ENCODE peak calls at places on chromosome 22, in four cellular contexts. A is endodermal cell, X is brain microvascular endothelial cell, H is AG09309. M is an unnamed sample.

GRCh38 chr22:30312053-30312452 is 14.7 kb downstream of the TBC1D10A start:
- DNase-seq in A (no peak), X (peak), H (no peak), M (no peak)

GRCh38 chr22:46280063-46280817 is 12.4 kb downstream of the TTC38 start:
- DNase-seq in A (no peak), H (no peak), X (no peak), M (peak)

GRCh38 chr22:40410731-40411505 is 40.5 kb downstream of the SGSM3 start:
- DNase-seq in X (no peak), H (no peak), A (no peak), M (peak)

GRCh38 chr22:46108564-46109473 is 41.5 kb upstream of the PPARA start:
- DNase-seq in A (peak), H (no peak), X (no peak), M (peak)

GRCh38 chr22:45896961-45897538 is 79.9 kb downstream of the WNT7B start:
- DNase-seq in H (no peak), A (no peak), X (no peak), M (no peak)

GRCh38 chr22:26894766-26895485 is 237.5 kb downstream of the MIAT start:
- DNase-seq in A (no peak), X (peak), H (peak), M (no peak)

GRCh38 chr22:27088026-27088425 is 430.6 kb downstream of the MIAT start:
- DNase-seq in X (peak), A (no peak), H (no peak), M (no peak)

GRCh38 chr22:38973289-38974169 is 8.6 kb upstream of the APOBEC3B start:
- DNase-seq in H (no peak), A (peak), X (no peak), M (peak)

GRCh38 chr22:39959640-39960447 is at the start of gene TMA7B:
- DNase-seq in X (peak), A (peak), H (no peak), M (peak)

GRCh38 chr22:26210390-26210789 is 41.1 kb downstream of the SEZ6L start:
- DNase-seq in H (no peak), X (no peak), A (no peak), M (no peak)

GRCh38 chr22:32037236-32037635 is 5.8 kb upstream of the SLC5A1 start:
- DNase-seq in H (no peak), A (no peak), X (no peak), M (no peak)

GRCh38 chr22:47624277-47625012 is 862.0 kb downstream of the TBC1D22A start:
- DNase-seq in A (peak), X (no peak), H (no peak), M (no peak)

GRCh38 chr22:28793976-28794584 is 6.3 kb downstream of the XBP1 start:
- DNase-seq in X (no peak), H (no peak), A (no peak), M (no peak)

GRCh38 chr22:19022755-19023154 is 86.7 kb upstream of the PRODH start:
- DNase-seq in H (no peak), X (no peak), A (no peak), M (peak)

GRCh38 chr22:36465232-36466021 is 16.0 kb downstream of the TXN2 start:
- DNase-seq in X (peak), H (no peak), A (no peak), M (peak)

GRCh38 chr22:45112136-45112879 is 51.4 kb upstream of the NUP50 start:
- DNase-seq in H (no peak), A (no peak), X (peak), M (no peak)

GRCh38 chr22:28909375-28909774 is 26.0 kb downstream of the ZNRF3 start:
- DNase-seq in A (no peak), H (no peak), X (peak), M (no peak)

GRCh38 chr22:32868928-32869327 is 67.4 kb downstream of the TIMP3 start:
- DNase-seq in A (no peak), X (no peak), H (no peak), M (no peak)

GRCh38 chr22:45096256-45096907 is 67.3 kb upstream of the NUP50 start:
- DNase-seq in X (peak), A (peak), H (no peak), M (peak)

GRCh38 chr22:27212617-27213177 is 555.3 kb downstream of the MIAT start:
- DNase-seq in X (peak), A (no peak), H (peak), M (no peak)

GRCh38 chr22:42680648-42681047 is 31.5 kb upstream of the CYB5R3 start:
- DNase-seq in H (peak), A (no peak), X (peak), M (no peak)

GRCh38 chr22:19853879-19854777 is 546 bp downstream of the GNB1L start:
- DNase-seq in X (no peak), A (peak), H (no peak), M (no peak)

GRCh38 chr22:19229600-19229999 is 51.1 kb upstream of the SLC25A1 start:
- DNase-seq in A (no peak), H (no peak), X (no peak), M (no peak)

M was measured in H7.